ENCODE peak calls at places on chromosomes 1 and 21, in four cellular contexts. One of them, this sample, is unnamed.
A peak's percentile ranks its signal among the peaks of the same experiment; 100 is the strongest.

GRCh38 chr1:204873714-204874113 is 3.1 kb downstream of the NFASC start:
- DNase-seq in right atrium auricular region: no peak
- DNase-seq in uterus: no peak
- DNase-seq in HFF-Myc: no peak
- DNase-seq in this sample: no peak

GRCh38 chr1:235079443-235079967 is 49.1 kb downstream of the TOMM20 start:
- DNase-seq in right atrium auricular region: no peak
- DNase-seq in uterus: no peak
- DNase-seq in HFF-Myc: no peak
- DNase-seq in this sample: no peak

GRCh38 chr1:52668711-52669110 is 29.4 kb downstream of the COA7 start:
- DNase-seq in right atrium auricular region: no peak
- DNase-seq in uterus: no peak
- DNase-seq in HFF-Myc: no peak
- DNase-seq in this sample: no peak

GRCh38 chr1:222286039-222286438 is 261.9 kb downstream of the HHIPL2 start:
- DNase-seq in right atrium auricular region: no peak
- DNase-seq in HFF-Myc: no peak
- DNase-seq in uterus: no peak
- DNase-seq in this sample: no peak

GRCh38 chr21:32206631-32207030 is 72.2 kb downstream of the MIS18A start:
- DNase-seq in HFF-Myc: no peak
- DNase-seq in right atrium auricular region: no peak
- DNase-seq in uterus: no peak
- DNase-seq in this sample: no peak

GRCh38 chr1:164635074-164635783 is 76.2 kb downstream of the PBX1 start:
- DNase-seq in right atrium auricular region: no peak
- DNase-seq in HFF-Myc: no peak
- DNase-seq in uterus: no peak
- DNase-seq in this sample: no peak

GRCh38 chr1:220511785-220512184 is 16.2 kb upstream of the MARK1 start:
- DNase-seq in right atrium auricular region: no peak
- DNase-seq in HFF-Myc: no peak
- DNase-seq in uterus: no peak
- DNase-seq in this sample: no peak

GRCh38 chr1:7339014-7339413 is 432.1 kb upstream of the VAMP3 start:
- DNase-seq in right atrium auricular region: no peak
- DNase-seq in uterus: no peak
- DNase-seq in HFF-Myc: no peak
- DNase-seq in this sample: no peak

GRCh38 chr1:118947790-118948189 is 40.4 kb downstream of the TBX15 start:
- DNase-seq in right atrium auricular region: no peak
- DNase-seq in uterus: no peak
- DNase-seq in HFF-Myc: no peak
- DNase-seq in this sample: no peak

GRCh38 chr1:162822391-162823200 is 32.1 kb downstream of the HSD17B7 start:
- DNase-seq in HFF-Myc: no peak
- DNase-seq in right atrium auricular region: no peak
- DNase-seq in uterus: no peak
- DNase-seq in this sample: no peak

GRCh38 chr21:44919913-44920693 is 596 bp downstream of the ITGB2 start:
- DNase-seq in right atrium auricular region: no peak
- DNase-seq in uterus: no peak
- DNase-seq in HFF-Myc: no peak
- DNase-seq in this sample: no peak

GRCh38 chr21:39430954-39431353 is 14.6 kb downstream of the LCA5L start:
- DNase-seq in HFF-Myc: no peak
- DNase-seq in uterus: no peak
- DNase-seq in right atrium auricular region: no peak
- DNase-seq in this sample: no peak

GRCh38 chr1:155698382-155699038 is 9.6 kb downstream of the DAP3 start:
- DNase-seq in right atrium auricular region: no peak
- DNase-seq in uterus: no peak
- DNase-seq in HFF-Myc: no peak
- DNase-seq in this sample: no peak

GRCh38 chr1:91526496-91526895 is 25.8 kb downstream of the CDC7 start:
- DNase-seq in HFF-Myc: peak; percentile 30
- DNase-seq in uterus: no peak
- DNase-seq in right atrium auricular region: no peak
- DNase-seq in this sample: no peak

GRCh38 chr1:90613371-90613770 is 103.7 kb downstream of the BARHL2 start:
- DNase-seq in right atrium auricular region: no peak
- DNase-seq in HFF-Myc: no peak
- DNase-seq in uterus: no peak
- DNase-seq in this sample: no peak

GRCh38 chr21:43188181-43188580 is 19.4 kb downstream of the CRYAA start:
- DNase-seq in uterus: no peak
- DNase-seq in HFF-Myc: no peak
- DNase-seq in right atrium auricular region: no peak
- DNase-seq in this sample: no peak

GRCh38 chr1:38915352-38915948 is 26.2 kb downstream of the RHBDL2 start:
- DNase-seq in HFF-Myc: no peak
- DNase-seq in right atrium auricular region: no peak
- DNase-seq in uterus: no peak
- DNase-seq in this sample: no peak

GRCh38 chr1:107454786-107455185 is 313.9 kb downstream of the NTNG1 start:
- DNase-seq in right atrium auricular region: no peak
- DNase-seq in uterus: no peak
- DNase-seq in HFF-Myc: no peak
- DNase-seq in this sample: no peak

GRCh38 chr1:107460009-107460408 is 319.2 kb downstream of the NTNG1 start:
- DNase-seq in uterus: no peak
- DNase-seq in HFF-Myc: no peak
- DNase-seq in right atrium auricular region: no peak
- DNase-seq in this sample: no peak

GRCh38 chr1:107464827-107465226 is 324.0 kb downstream of the NTNG1 start:
- DNase-seq in right atrium auricular region: no peak
- DNase-seq in HFF-Myc: no peak
- DNase-seq in uterus: no peak
- DNase-seq in this sample: no peak

DNA sequence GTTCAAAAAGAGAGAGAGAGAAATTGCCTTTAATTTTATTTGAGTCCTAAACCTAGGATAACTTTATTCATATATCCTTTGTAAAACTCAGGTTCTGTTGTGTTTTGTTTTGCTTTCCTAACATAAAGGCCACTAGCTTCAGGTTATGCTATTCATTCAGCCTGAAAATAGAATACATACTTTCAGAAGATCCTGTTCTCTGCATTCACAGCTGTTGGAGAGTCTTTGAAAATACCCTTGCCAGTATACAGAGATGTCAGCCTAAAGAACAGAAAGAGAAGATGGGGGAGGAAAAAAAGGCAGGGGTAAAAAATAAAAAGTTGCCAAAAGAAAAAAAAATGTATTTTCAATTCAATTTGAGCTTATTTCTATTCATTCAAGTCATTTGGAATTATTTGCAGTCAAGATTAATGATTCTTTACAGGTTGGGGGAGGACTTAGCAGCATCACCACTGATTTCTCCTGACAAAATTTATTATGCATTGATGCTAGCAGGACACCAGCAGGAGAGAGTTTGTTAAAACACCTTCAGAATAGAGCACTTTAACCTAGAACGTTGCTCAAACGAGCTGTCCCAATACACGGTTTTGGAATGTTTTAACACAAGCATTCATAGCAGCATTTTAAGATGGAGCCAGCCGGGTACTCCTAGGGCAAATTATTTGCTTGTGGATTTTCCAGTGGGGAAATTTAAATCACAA is 318.5 kb downstream of the NTNG1 start:
- DNase-seq in right atrium auricular region: no peak
- DNase-seq in HFF-Myc: no peak
- DNase-seq in uterus: no peak
- DNase-seq in this sample: no peak
- TF ChIP-seq CTCF in right atrium auricular region: no peak
- TF ChIP-seq CTCF in HFF-Myc: no peak
- TF ChIP-seq CTCF in uterus: no peak
- TF ChIP-seq CTCF in this sample: no peak

DNA sequence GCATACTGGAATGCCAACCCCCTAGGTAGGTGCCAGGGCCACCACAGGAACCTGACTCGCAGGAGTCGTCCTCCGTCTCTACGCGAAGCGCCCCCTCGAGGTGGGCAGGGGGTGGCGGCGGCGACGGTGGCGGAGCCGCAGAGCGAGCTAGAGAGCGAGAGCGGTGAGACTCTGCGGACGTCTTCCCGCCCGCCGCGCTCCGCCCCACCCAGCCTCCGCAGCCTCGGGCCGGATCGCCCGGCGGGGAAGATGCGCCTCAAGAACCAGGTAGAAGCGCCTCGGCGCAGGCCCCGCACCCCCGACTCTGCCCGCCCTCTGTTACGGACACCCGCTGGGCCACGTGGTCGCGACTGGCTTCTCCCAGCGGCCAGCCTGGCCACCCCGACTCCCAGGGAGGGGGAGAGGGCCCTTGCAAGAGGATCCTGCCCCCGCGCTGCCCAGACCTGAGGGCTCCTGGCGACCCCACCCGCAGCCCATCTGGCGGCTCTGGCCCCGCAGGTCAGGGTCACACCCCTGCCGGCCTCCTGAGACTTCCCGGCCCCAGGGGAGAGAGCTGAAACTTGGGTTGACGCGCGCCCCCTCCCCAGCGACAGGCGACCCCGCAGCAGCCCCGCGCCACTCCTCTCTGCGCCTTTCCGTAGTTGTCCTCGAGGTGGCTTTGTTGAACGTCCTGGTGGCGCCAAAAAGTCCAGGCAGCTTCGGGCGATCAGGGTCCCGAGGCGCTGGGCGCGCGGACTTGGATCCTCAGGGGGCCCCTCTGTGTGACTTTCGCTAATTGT is 24.4 kb upstream of the AGBL4 start:
- DNase-seq in uterus: no peak
- DNase-seq in HFF-Myc: no peak
- DNase-seq in right atrium auricular region: no peak
- DNase-seq in this sample: no peak
- TF ChIP-seq CTCF in uterus: no peak
- TF ChIP-seq CTCF in HFF-Myc: peak; percentile 29
- TF ChIP-seq CTCF in right atrium auricular region: peak; percentile 66
- TF ChIP-seq CTCF in this sample: no peak

DNA sequence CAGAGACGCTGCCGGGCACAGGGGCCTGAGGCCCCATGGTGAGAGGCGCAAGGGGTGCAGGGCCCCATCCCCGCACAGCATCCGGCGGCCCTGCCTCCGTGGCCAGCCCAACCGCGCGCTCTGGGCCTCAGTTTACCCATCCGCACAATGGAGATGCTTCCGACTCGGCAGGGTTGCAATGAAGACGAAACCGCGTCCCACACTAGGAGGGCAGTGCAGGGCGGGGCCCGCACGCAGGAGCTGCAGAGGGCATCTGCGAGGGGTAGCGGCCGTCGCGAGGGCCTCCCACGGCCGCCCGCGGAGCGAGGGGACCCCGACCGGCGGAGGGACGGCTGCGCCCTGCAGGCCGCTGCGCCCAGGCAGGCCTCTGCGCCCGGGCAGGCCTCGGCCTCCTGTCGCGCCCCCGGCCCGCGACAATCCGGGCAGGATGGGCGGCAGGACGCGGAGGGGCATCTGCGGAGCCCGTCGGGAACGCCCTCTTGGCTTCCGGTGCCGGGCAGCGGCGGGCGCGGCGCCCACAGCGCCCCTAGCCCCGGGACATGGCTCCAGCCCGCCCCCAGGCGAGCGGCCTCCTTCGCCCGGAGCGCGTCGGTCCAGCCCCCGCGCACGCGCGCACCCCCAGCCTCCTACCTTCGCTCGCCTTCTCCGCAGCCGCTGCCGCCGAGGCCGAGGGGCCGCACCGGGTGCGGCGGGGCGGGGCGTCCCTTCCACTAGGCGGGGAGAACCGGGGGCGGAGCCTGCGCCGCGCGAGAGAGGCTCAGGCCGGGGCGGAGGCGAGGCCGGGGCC is 15.3 kb downstream of the RNU1-1 start:
- DNase-seq in uterus: peak; percentile 87
- DNase-seq in right atrium auricular region: peak; percentile 79
- DNase-seq in HFF-Myc: peak; percentile 22
- DNase-seq in this sample: peak; percentile 55
- TF ChIP-seq CTCF in uterus: no peak
- TF ChIP-seq CTCF in right atrium auricular region: peak; percentile 51
- TF ChIP-seq CTCF in HFF-Myc: no peak
- TF ChIP-seq CTCF in this sample: no peak

GRCh38 chr21:24046816-24047443 is 1560.4 kb downstream of the MRPL39 start:
- DNase-seq in right atrium auricular region: no peak
- DNase-seq in uterus: no peak
- DNase-seq in HFF-Myc: no peak
- DNase-seq in this sample: no peak

GRCh38 chr21:24050233-24050632 is 1557.0 kb downstream of the MRPL39 start:
- DNase-seq in uterus: no peak
- DNase-seq in right atrium auricular region: no peak
- DNase-seq in HFF-Myc: no peak
- DNase-seq in this sample: no peak

GRCh38 chr21:24042687-24043086 is 1564.6 kb downstream of the MRPL39 start:
- DNase-seq in right atrium auricular region: no peak
- DNase-seq in uterus: no peak
- DNase-seq in HFF-Myc: no peak
- DNase-seq in this sample: no peak

GRCh38 chr21:24045373-24045772 is 1561.9 kb downstream of the MRPL39 start:
- DNase-seq in right atrium auricular region: no peak
- DNase-seq in uterus: no peak
- DNase-seq in HFF-Myc: no peak
- DNase-seq in this sample: no peak

DNA sequence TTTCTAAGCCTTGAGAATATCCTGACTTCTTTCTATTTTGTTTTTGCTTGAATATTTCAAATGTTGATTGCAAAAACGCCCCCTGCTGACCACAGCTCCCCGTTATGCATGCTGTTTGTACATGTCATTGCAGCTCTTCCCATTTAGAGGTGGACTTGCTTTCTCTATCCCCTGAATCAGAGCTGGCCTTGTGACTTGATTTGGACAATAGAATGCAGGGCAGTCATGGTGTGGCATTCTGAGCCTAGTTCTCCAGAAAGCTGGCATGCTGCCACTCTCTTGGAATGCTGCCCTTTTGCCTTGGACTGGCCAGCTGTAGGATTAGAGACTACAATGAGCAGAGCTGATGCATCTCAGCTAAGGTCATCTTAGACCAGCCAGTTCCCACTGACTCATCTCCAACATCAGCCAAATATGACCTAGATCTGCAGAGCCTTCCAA is 1561.5 kb downstream of the MRPL39 start:
- DNase-seq in HFF-Myc: peak; percentile 11
- DNase-seq in uterus: peak; percentile 40
- DNase-seq in right atrium auricular region: peak; percentile 77
- DNase-seq in this sample: peak; percentile 33
- TF ChIP-seq CTCF in HFF-Myc: no peak
- TF ChIP-seq CTCF in uterus: no peak
- TF ChIP-seq CTCF in right atrium auricular region: peak; percentile 57
- TF ChIP-seq CTCF in this sample: no peak

GRCh38 chr1:206725053-206725963 is 40.6 kb downstream of the MAPKAPK2 start:
- DNase-seq in HFF-Myc: no peak
- DNase-seq in right atrium auricular region: no peak
- DNase-seq in uterus: no peak
- DNase-seq in this sample: no peak
- TF ChIP-seq CTCF in HFF-Myc: peak; percentile 84
- TF ChIP-seq CTCF in right atrium auricular region: peak; percentile 57
- TF ChIP-seq CTCF in uterus: peak; percentile 31
- TF ChIP-seq CTCF in this sample: peak; percentile 45

GRCh38 chr1:208036177-208036808 is 125.4 kb upstream of the CD34 start:
- DNase-seq in right atrium auricular region: no peak
- DNase-seq in uterus: no peak
- DNase-seq in HFF-Myc: no peak
- DNase-seq in this sample: no peak
- TF ChIP-seq CTCF in right atrium auricular region: peak; percentile 14
- TF ChIP-seq CTCF in uterus: peak; percentile 21
- TF ChIP-seq CTCF in HFF-Myc: no peak
- TF ChIP-seq CTCF in this sample: no peak

This sample was measured in omental fat pad.